ENCODE peak calls at places on chromosomes 5 and 9, in ten cellular contexts. L is aorta; H is AG09309; Y is EH; I is stimulated activated CD8-positive, alpha-beta memory T cell treated with anti-CD3 and anti-CD28 coated beads, Interleukin-7, amount 100 ng/mL, for 24 hours; M is astrocyte of the hippocampus; Z is left cardiac atrium; J is activated CD8-positive, alpha-beta memory T cell treated with anti-CD3 and anti-CD28 coated beads, Interleukin-2, amount 50 U/mL, for 4 hours; D is stimulated activated CD4-positive, alpha-beta T cell treated with anti-CD3 and anti-CD28 coated beads, Interleukin-15, amount 100 ng/mL, for 1 hour; X is nucleus accumbens. Q is an unnamed sample.

GRCh38 chr9:92265159-92265558 is 28.3 kb downstream of the IARS1 start:
- DNase-seq in Z (no peak), D (no peak), X (no peak), Y (peak), H (no peak), M (peak), J (no peak), I (no peak), L (no peak), Q (no peak)

GRCh38 chr9:87212563-87213154 is 265.4 kb upstream of the GAS1 start:
- DNase-seq in X (no peak), L (no peak), Y (peak), J (no peak), D (no peak), Z (no peak), H (no peak), M (peak), I (no peak), Q (no peak)

GRCh38 chr5:77620404-77620803 is 18.1 kb downstream of the OTP start:
- DNase-seq in L (no peak), Z (no peak), X (no peak), Y (no peak), I (no peak), D (no peak), H (no peak), M (no peak), J (no peak), Q (no peak)

GRCh38 chr9:137619240-137620090 is 660 bp downstream of the EHMT1 start:
- DNase-seq in D (no peak), X (no peak), L (peak), Y (peak), J (peak), H (no peak), I (no peak), Z (no peak), M (peak), Q (no peak)

GRCh38 chr5:177492841-177493240 is 4.6 kb downstream of the PDLIM7 start:
- DNase-seq in L (no peak), Y (no peak), H (no peak), M (peak), J (no peak), D (no peak), Z (no peak), X (no peak), I (no peak), Q (no peak)

GRCh38 chr9:37339945-37340344 is 82.6 kb upstream of the GRHPR start:
- DNase-seq in I (no peak), X (no peak), L (no peak), D (no peak), H (no peak), Z (no peak), J (no peak), M (no peak), Y (no peak), Q (no peak)

GRCh38 chr9:91274950-91275349 is 86.8 kb downstream of the AUH start:
- DNase-seq in H (no peak), J (no peak), L (no peak), D (no peak), I (no peak), M (no peak), Z (no peak), X (no peak), Y (no peak), Q (no peak)

GRCh38 chr9:30775236-30775635 is 1609.2 kb upstream of the ACO1 start:
- DNase-seq in X (no peak), L (no peak), Z (no peak), Y (no peak), D (no peak), M (no peak), H (no peak), I (no peak), J (no peak), Q (no peak)

GRCh38 chr9:18438300-18438925 is 35.5 kb upstream of the ADAMTSL1 start:
- DNase-seq in D (no peak), M (peak), X (no peak), L (peak), Z (peak), J (no peak), H (no peak), Y (peak), I (no peak), Q (no peak)

GRCh38 chr5:155616779-155617392 is 603.3 kb downstream of the KIF4B start:
- DNase-seq in Z (peak), X (no peak), M (peak), I (peak), L (no peak), J (peak), D (peak), Y (peak), H (no peak), Q (peak)

Q was measured in central memory CD8-positive, alpha-beta T cell.